ENCODE peak calls at places on chromosomes 4 and X, in eight cellular contexts. C is SK-N-SH, I is GM12878, Z is HCT116, W is A549, K is endothelial cell of umbilical vein, D is H1, S is HepG2. L is an unnamed sample.

GRCh38 chr4:12912896-12913418 is 571.2 kb downstream of the RAB28 start:
- DNase-seq in I (no peak), D (no peak), W (no peak), C (no peak), Z (no peak), K (no peak), S (no peak), L (no peak)

GRCh38 chr4:183362916-183363542 is 40.8 kb upstream of the CLDN24 start:
- DNase-seq in I (no peak), Z (peak; percentile 24), W (no peak), K (peak; percentile 52), C (no peak), D (no peak), S (peak; percentile 14), L (no peak)

GRCh38 chr4:153216546-153216945 is 12.3 kb downstream of the TRIM2 start:
- DNase-seq in Z (no peak), K (no peak), W (no peak), C (no peak), S (no peak), D (no peak), I (no peak), L (no peak)

GRCh38 chrX:12814434-12814833 is 23.2 kb downstream of the PRPS2 start:
- DNase-seq in I (peak; percentile 59), C (peak; percentile 43), D (no peak), S (peak; percentile 29), W (peak; percentile 59), K (peak; percentile 65), Z (no peak), L (peak; percentile 13)

GRCh38 chr4:153792007-153792892 is 3.4 kb upstream of the SFRP2 start:
- DNase-seq in K (no peak), C (peak; percentile 82), W (peak; percentile 5), D (peak; percentile 85), I (no peak), Z (no peak), S (no peak), L (peak; percentile 31)

GRCh38 chrX:74065831-74066390 is 238.1 kb upstream of the ZCCHC13 start:
- DNase-seq in K (no peak), D (no peak), S (no peak), I (no peak), C (no peak), Z (no peak), W (no peak), L (no peak)

GRCh38 chr4:129362685-129363274 is 266.8 kb downstream of the C4orf33 start:
- DNase-seq in W (peak; percentile 63), I (peak; percentile 13), Z (peak; percentile 57), K (peak; percentile 75), D (no peak), C (peak; percentile 51), S (peak; percentile 50), L (peak; percentile 50)

GRCh38 chr4:18020145-18020670 is 1.3 kb downstream of the LCORL start:
- DNase-seq in K (peak; percentile 27), C (no peak), W (no peak), S (no peak), Z (no peak), I (no peak), D (no peak), L (no peak)

GRCh38 chr4:113700602-113701150 is 60.9 kb downstream of the CAMK2D start:
- DNase-seq in Z (no peak), K (no peak), D (no peak), I (no peak), C (no peak), W (no peak), S (no peak), L (no peak)

GRCh38 chr4:27775156-27775555 is 914.5 kb downstream of the STIM2 start:
- DNase-seq in C (no peak), S (no peak), D (no peak), Z (no peak), I (no peak), W (no peak), K (no peak), L (no peak)

GRCh38 chr4:6115342-6115741 is 85.0 kb downstream of the JAKMIP1 start:
- DNase-seq in S (no peak), C (no peak), W (no peak), Z (no peak), K (no peak), D (no peak), I (no peak), L (no peak)

GRCh38 chrX:44432641-44433040 is 89.2 kb upstream of the EFHC2 start:
- DNase-seq in Z (peak; percentile 8), K (peak; percentile 64), D (peak; percentile 29), W (no peak), S (no peak), C (no peak), I (no peak), L (no peak)

GRCh38 chr4:158016511-158016910 is 156.3 kb downstream of the GASK1B start:
- DNase-seq in C (no peak), K (peak; percentile 55), I (no peak), Z (no peak), W (no peak), S (no peak), D (no peak), L (no peak)

GRCh38 chr4:185730387-185730786 is 81.6 kb downstream of the SORBS2 start:
- DNase-seq in C (no peak), Z (no peak), S (no peak), K (no peak), I (no peak), W (peak; percentile 6), D (no peak), L (no peak)

GRCh38 chrX:154374361-154375155 is at the start of gene FLNA:
- DNase-seq in S (no peak), I (no peak), D (no peak), W (no peak), K (no peak), Z (no peak), C (peak; percentile 61), L (no peak)

GRCh38 chr4:138252551-138252950 is 10.4 kb upstream of the SLC7A11 start:
- DNase-seq in K (no peak), Z (no peak), D (no peak), S (no peak), C (no peak), I (no peak), W (no peak), L (no peak)

GRCh38 chr4:138243369-138243768 is 1.2 kb upstream of the SLC7A11 start:
- DNase-seq in S (no peak), W (no peak), D (no peak), C (no peak), Z (peak; percentile 23), K (no peak), I (no peak), L (no peak)

GRCh38 chr4:138249132-138249531 is 7.0 kb upstream of the SLC7A11 start:
- DNase-seq in I (no peak), S (no peak), K (no peak), C (no peak), W (no peak), D (no peak), Z (no peak), L (no peak)

GRCh38 chr4:138251904-138252303 is 9.8 kb upstream of the SLC7A11 start:
- DNase-seq in I (no peak), C (no peak), S (no peak), W (no peak), D (no peak), Z (no peak), K (no peak), L (no peak)

DNA sequence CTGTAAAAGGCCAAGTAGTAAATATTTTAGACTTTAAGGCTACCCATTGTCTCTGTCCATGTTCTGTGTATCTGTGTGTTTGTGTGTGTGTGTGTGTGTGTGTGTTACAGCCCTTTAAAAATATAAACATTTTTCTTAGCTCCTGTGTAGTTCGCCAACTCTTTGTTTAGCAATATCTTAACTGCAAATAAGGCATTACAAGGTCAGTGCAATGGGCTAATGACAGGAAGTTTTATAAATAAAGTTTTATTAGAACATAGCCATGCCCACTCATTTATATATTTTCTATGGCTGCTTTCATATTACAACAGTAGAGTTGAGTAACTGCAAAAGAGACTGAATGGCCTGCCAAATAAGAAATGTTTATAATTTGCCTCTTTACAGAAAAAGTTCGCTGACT is 5.9 kb upstream of the SLC7A11 start:
- DNase-seq in S (no peak), D (no peak), Z (no peak), W (peak; percentile 57), C (no peak), K (no peak), I (no peak), L (no peak)
- H3K27ac ChIP-seq in S (no peak overlapping the region), D (no peak overlapping the region), Z (no peak overlapping the region), W (peak overlapping the region; percentile 99), C (no peak overlapping the region), K (no peak overlapping the region), I (no peak overlapping the region), L (no peak overlapping the region)

GRCh38 chr4:164977243-164978164 is at the start of gene TRIM61:
- DNase-seq in S (no peak), D (no peak), W (no peak), I (peak; percentile 54), C (peak; percentile 11), Z (no peak), K (no peak), L (no peak)
- TF ChIP-seq MAX in S (no peak), D (peak; percentile 45), W (no peak), I (no peak), C (no peak), Z (no peak), K (no peak), L (no peak)

GRCh38 chrX:46898207-46898606 is 14.0 kb upstream of the JADE3 start:
- DNase-seq in C (no peak), Z (no peak), S (no peak), W (no peak), I (no peak), K (no peak), D (no peak), L (no peak)

GRCh38 chrX:46904626-46905025 is 7.6 kb upstream of the JADE3 start:
- DNase-seq in Z (no peak), D (no peak), W (no peak), S (no peak), K (peak; percentile 56), I (no peak), C (no peak), L (no peak)

GRCh38 chrX:46903458-46904242 is 8.6 kb upstream of the JADE3 start:
- DNase-seq in K (peak; percentile 83), Z (peak; percentile 52), I (peak; percentile 48), S (peak; percentile 69), W (peak; percentile 83), D (peak; percentile 50), C (peak; percentile 82), L (peak; percentile 49)
- H3K27ac ChIP-seq in K (peak overlapping the region; percentile 44), Z (no peak overlapping the region), I (no peak overlapping the region), S (no peak overlapping the region), W (peak overlapping the region; percentile 53), D (no peak overlapping the region), C (peak overlapping the region; percentile 56), L (no peak overlapping the region)

GRCh38 chr4:138177278-138177968 is 64.7 kb downstream of the SLC7A11 start:
- DNase-seq in W (no peak), D (no peak), I (no peak), C (no peak), K (no peak), Z (no peak), S (no peak), L (no peak)

GRCh38 chr4:138175337-138175794 is 66.8 kb downstream of the SLC7A11 start:
- DNase-seq in W (no peak), K (peak; percentile 55), Z (no peak), D (no peak), S (no peak), C (no peak), I (no peak), L (no peak)

GRCh38 chr4:138181288-138181687 is 60.9 kb downstream of the SLC7A11 start:
- DNase-seq in I (no peak), D (no peak), W (no peak), S (no peak), Z (no peak), K (no peak), C (no peak), L (no peak)

GRCh38 chr4:138182838-138183426 is 59.2 kb downstream of the SLC7A11 start:
- DNase-seq in W (peak; percentile 40), K (peak; percentile 85), C (peak; percentile 10), D (no peak), I (no peak), S (peak; percentile 56), Z (peak; percentile 45), L (peak; percentile 12)

GRCh38 chr4:138178566-138178965 is 63.6 kb downstream of the SLC7A11 start:
- DNase-seq in S (no peak), C (no peak), D (no peak), I (no peak), W (no peak), Z (no peak), K (peak; percentile 84), L (no peak)
- TF ChIP-seq MAX in S (no peak), C (no peak), D (no peak), I (no peak), W (no peak), Z (no peak), K (no peak), L (no peak)

L was measured in K562.